ENCODE peak calls at places on chromosomes 11 and 22, in four cellular contexts. F is IMR-90, B is H9, J is mesendoderm. K is an unnamed sample. For H3K4me1, the result is how much of the 10 kb centered on the place peaks cover.

GRCh38 chr22:19114984-19115552 is 7.1 kb downstream of the DGCR2 start:
- DNase-seq in B (no peak), F (no peak), J (no peak), K (no peak)

GRCh38 chr11:72395993-72396392 is 38.3 kb downstream of the CLPB start:
- DNase-seq in J (no peak), F (no peak), B (no peak), K (no peak)

GRCh38 chr11:36016263-36016662 is 72.4 kb downstream of the LDLRAD3 start:
- DNase-seq in B (no peak), F (no peak), J (no peak), K (no peak)

GRCh38 chr11:44944853-44945235 is 5.8 kb downstream of the TP53I11 start:
- DNase-seq in J (peak), B (peak), F (no peak), K (no peak)

GRCh38 chr11:2366271-2366670 is 10.8 kb upstream of the CD81 start:
- DNase-seq in J (no peak), F (no peak), B (no peak), K (no peak)

GRCh38 chr11:69500285-69501120 is 19.0 kb downstream of the LINC01488 start:
- DNase-seq in F (no peak), B (no peak), J (no peak), K (no peak)

GRCh38 chr11:128757886-128758612 is 64.2 kb downstream of the FLI1 start:
- DNase-seq in B (no peak), J (no peak), F (no peak), K (no peak)

GRCh38 chr11:19648321-19648720 is 64.3 kb upstream of the NAV2 start:
- DNase-seq in F (no peak), B (no peak), J (no peak), K (no peak)

GRCh38 chr22:30873086-30873650 is 95.4 kb downstream of the MORC2 start:
- DNase-seq in B (peak), F (no peak), J (no peak), K (no peak)

GRCh38 chr11:116234989-116235567 is 537.7 kb downstream of the BUD13 start:
- DNase-seq in F (no peak), J (peak), B (peak), K (no peak)

GRCh38 chr22:42596863-42597530 is 17.7 kb downstream of the POLDIP3 start:
- DNase-seq in F (no peak), B (no peak), J (no peak), K (no peak)

GRCh38 chr11:69436041-69436982 is 45.2 kb upstream of the LINC01488 start:
- DNase-seq in F (no peak), B (no peak), J (no peak), K (no peak)

GRCh38 chr22:44495629-44496028 is 2.4 kb downstream of the RTL6 start:
- DNase-seq in J (no peak), F (no peak), B (no peak), K (no peak)

GRCh38 chr11:114058871-114059277 is 637 bp upstream of the ZBTB16 start:
- DNase-seq in F (no peak), B (peak), J (no peak), K (no peak)

GRCh38 chr22:40552070-40552469 is 84.4 kb downstream of the MRTFA start:
- DNase-seq in J (no peak), F (no peak), B (no peak), K (no peak)

GRCh38 chr22:28187612-28188011 is 268.6 kb upstream of the PITPNB start:
- DNase-seq in F (no peak), B (no peak), J (peak), K (no peak)

GRCh38 chr11:44574620-44575287 is 9.3 kb downstream of the CD82 start:
- DNase-seq in J (no peak), F (peak), B (no peak), K (peak)

GRCh38 chr22:35882226-35883027 is 146.2 kb downstream of the RBFOX2 start:
- DNase-seq in B (no peak), J (no peak), F (peak), K (no peak)

GRCh38 chr22:26214466-26214865 is 45.2 kb downstream of the SEZ6L start:
- DNase-seq in B (no peak), F (no peak), J (no peak), K (no peak)

GRCh38 chr11:30859709-30860108 is 273.6 kb upstream of the MPPED2 start:
- DNase-seq in B (no peak), F (no peak), J (no peak), K (peak)

GRCh38 chr11:73399159-73400090 is 23.2 kb downstream of the RELT start:
- DNase-seq in F (peak), B (no peak), J (no peak), K (no peak)

GRCh38 chr11:10828407-10828806 is 19.7 kb upstream of the EIF4G2 start:
- DNase-seq in B (no peak), F (no peak), J (no peak), K (no peak)

GRCh38 chr11:72038491-72038890 is 39.8 kb downstream of the IL18BP start:
- DNase-seq in F (peak), B (no peak), J (no peak), K (no peak)

GRCh38 chr11:3853935-3854659 is 1.4 kb upstream of the STIM1 start:
- DNase-seq in J (no peak), F (no peak), B (no peak), K (no peak)

GRCh38 chr22:45163074-45163416 is 680 bp upstream of the NUP50 start:
- DNase-seq in B (peak), J (peak), F (peak), K (no peak)

GRCh38 chr11:116696381-116696941 is 76.3 kb downstream of the BUD13 start:
- DNase-seq in B (peak), J (peak), F (no peak), K (peak)

GRCh38 chr11:568306-569259 is 7.7 kb upstream of the PHRF1 start:
- DNase-seq in J (peak), B (peak), F (peak), K (peak)

GRCh38 chr11:79011357-79011756 is 429.5 kb downstream of the TENM4 start:
- DNase-seq in F (no peak), J (no peak), B (no peak), K (no peak)

GRCh38 chr11:10564692-10565318 is 3.7 kb downstream of the LYVE1 start:
- DNase-seq in F (no peak), B (no peak), J (peak), K (no peak)

GRCh38 chr11:46378296-46378695 is 3.2 kb upstream of the MDK start:
- DNase-seq in F (no peak), J (no peak), B (no peak), K (no peak)

GRCh38 chr11:68164437-68164836 is 43.2 kb upstream of the CHKA start:
- DNase-seq in B (no peak), J (no peak), F (peak), K (peak)

DNA sequence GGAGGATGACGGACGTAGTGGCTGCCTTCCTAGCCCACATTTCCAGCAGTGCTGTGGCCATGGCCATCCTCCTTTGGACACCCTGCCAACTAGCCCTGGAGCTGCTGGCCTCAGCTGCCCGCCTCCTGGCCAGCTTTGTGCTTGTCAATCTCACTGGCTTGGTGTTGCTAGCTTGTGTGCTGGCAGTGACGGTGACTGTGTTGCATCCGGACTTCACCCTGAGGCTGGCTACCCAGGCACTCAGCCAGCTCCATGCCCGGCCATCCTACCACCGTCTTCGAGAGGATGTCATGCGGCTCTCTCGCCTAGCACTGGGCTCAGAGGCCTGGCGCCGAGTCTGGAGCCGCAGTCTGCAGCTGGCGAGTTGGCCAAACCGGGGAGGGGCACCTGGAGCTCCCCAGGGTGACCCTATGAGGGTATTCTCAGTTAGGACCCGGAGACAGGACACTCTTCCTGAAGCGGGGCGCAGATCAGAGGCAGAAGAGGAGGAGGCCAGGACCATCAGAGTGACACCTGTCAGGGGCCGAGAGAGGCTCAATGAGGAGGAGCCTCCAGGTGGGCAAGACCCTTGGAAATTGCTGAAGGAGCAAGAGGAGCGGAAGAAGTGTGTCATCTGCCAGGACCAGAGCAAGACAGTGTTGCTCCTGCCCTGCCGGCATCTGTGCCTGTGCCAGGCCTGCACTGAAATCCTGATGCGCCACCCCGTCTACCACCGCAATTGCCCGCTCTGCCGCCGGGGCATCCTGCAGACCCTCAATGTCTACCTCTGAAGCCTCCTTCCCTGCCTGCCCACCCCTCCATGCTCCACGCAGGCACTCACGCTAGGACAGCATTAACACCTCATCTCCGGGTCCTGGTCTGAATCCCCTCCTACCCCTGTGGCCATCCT is 1.6 kb downstream of the RNF26 start:
- DNase-seq in J (no peak), F (no peak), B (no peak), K (no peak)
- H3K4me1 ChIP-seq in J (under half), F (under half), B (under half), K (under half)

GRCh38 chr11:122671270-122671906 is 15.9 kb downstream of the UBASH3B start:
- DNase-seq in F (peak), J (no peak), B (no peak), K (no peak)
- H3K4me1 ChIP-seq in F (under half), J (under half), B (under half), K (under half)

GRCh38 chr22:20209761-20210250 is 58.3 kb downstream of the RTN4R start:
- DNase-seq in F (no peak), J (no peak), B (no peak), K (no peak)
- H3K4me1 ChIP-seq in F (under half), J (under half), B (under half), K (under half)

GRCh38 chr11:63876616-63877015 is 37.7 kb downstream of the MARK2 start:
- DNase-seq in F (no peak), B (no peak), J (no peak), K (no peak)
- H3K4me1 ChIP-seq in F (under half), B (under half), J (under half), K (under half)

DNA sequence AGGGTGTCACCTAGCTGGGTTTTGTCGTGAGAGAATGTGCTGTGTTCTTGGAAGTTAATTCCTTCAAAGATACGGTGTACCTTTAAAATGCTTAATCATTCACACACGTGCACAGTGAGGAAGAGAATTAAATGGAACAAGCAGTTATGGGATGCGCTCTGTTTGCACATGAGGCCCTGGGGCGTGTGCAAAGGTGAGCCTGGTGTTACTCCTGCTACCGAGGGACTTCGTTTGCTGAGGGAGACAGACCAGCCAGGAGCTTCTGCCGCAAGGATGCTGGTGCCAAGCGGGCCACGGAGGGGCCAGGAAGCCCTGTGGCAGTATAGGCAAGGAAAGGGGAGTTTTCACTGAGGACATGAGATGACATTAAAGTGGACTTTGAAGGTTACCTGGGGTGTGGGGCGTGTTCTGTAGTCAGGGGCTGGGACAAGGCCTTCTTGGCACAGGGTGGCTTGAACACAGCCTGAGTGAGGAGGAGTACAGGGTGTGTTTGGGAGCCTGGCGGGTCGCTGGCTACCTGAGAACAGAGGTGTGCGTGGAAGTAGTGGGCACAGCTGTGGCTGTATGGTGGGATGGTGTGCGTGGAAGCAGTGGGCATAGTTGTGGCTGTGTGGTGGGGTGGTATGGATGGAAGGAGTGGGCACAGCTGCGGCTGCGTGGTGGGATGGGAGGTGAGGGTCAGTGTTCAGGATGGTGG is 13.5 kb downstream of the TBC1D22A start:
- DNase-seq in F (no peak), B (no peak), J (no peak), K (peak)
- H3K4me1 ChIP-seq in F (under half), B (under half), J (under half), K (under half)

GRCh38 chr11:61695917-61696316 is 15.7 kb downstream of the DAGLA start:
- DNase-seq in B (no peak), F (peak), J (peak), K (peak)

GRCh38 chr11:61697093-61697492 is 16.9 kb downstream of the DAGLA start:
- DNase-seq in J (peak), B (no peak), F (no peak), K (peak)

GRCh38 chr11:61696602-61697001 is 16.4 kb downstream of the DAGLA start:
- DNase-seq in J (no peak), B (no peak), F (no peak), K (no peak)

GRCh38 chr11:61693897-61694840 is 14.0 kb downstream of the DAGLA start:
- DNase-seq in J (no peak), F (no peak), B (no peak), K (no peak)

GRCh38 chr11:61694971-61695706 is 14.9 kb downstream of the DAGLA start:
- DNase-seq in J (peak), F (no peak), B (peak), K (no peak)
- H3K4me1 ChIP-seq in J (under half), F (under half), B (under half), K (under half)

GRCh38 chr11:131659931-131660330 is 289.5 kb downstream of the NTM start:
- DNase-seq in F (no peak), J (no peak), B (no peak), K (no peak)
- H3K4me1 ChIP-seq in F (under half), J (under half), B (under half), K (under half)

GRCh38 chr11:58782066-58782465 is 50.3 kb upstream of the GLYAT start:
- DNase-seq in J (no peak), B (no peak), F (no peak), K (no peak)
- H3K4me1 ChIP-seq in J (under half), B (under half), F (under half), K (under half)

DNA sequence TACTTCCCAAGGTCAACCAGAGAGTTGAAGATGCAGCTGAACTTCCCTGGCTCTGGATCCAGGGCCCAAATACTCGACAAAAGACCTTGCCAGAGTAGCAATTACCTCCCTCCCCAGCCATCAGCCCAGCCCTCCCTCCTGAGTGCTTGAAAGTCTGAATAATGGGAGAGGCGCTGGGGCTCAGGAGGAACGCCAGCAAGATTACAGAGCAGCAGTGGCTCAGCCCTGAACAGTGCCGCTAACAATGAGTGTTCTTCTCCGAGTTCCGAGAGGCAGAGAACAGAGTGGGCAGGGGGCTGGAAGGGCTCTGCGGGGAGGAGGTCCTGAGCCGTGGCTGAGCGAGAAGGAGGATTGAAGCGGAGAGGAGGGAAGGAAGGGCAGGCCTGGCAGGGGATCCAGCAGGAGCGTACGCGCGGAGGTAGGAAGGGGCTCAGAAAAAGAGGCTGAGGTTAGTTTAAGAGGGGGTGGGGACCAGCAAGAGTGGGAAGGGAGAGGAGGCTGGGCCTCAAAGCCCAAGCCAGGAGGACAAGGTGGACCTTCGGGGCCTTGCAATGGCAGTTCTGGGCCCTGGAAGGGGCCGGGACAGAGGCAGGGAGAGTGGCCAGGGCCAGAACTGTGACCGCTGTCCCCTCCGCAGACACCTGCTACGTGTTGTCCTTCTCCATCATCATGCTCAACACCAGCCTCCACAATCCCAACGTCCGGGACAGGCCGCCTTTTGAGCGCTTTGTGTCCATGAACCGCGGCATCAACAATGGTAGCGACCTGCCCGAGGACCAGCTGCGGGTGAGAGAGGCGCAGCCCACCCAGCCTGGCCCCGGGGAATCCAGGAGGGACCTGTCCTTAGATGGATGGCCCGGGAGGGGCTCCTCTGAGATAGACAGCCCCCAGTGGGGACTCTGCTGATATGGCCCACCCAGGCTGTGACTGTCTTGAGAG is 20.6 kb downstream of the CYTH4 start:
- DNase-seq in J (no peak), F (peak), B (no peak), K (no peak)
- H3K4me1 ChIP-seq in J (under half), F (under half), B (under half), K (under half)

K was measured in foreskin keratinocyte.